ENCODE peak calls at places on chromosomes 13 and 19, in nine cellular contexts. L, K, Z, R, I, V, J, G and X are unnamed samples.

GRCh38 chr13:100611678-100612492 is 23.3 kb upstream of the GGACT start:
- DNase-seq in L (no peak), K (no peak), Z (no peak), R (no peak), I (no peak), V (no peak), J (peak), G (no peak), X (no peak)

GRCh38 chr19:18972301-18972831 is 31.3 kb upstream of the HOMER3 start:
- DNase-seq in L (no peak), K (no peak), Z (no peak), R (no peak), I (no peak), V (no peak), J (no peak), G (peak), X (peak)

GRCh38 chr19:46927893-46928292 is 67.1 kb downstream of the ARHGAP35 start:
- DNase-seq in L (no peak), K (no peak), Z (no peak), R (no peak), I (no peak), V (no peak), J (no peak), G (no peak), X (no peak)

GRCh38 chr19:42655748-42656147 is 61.0 kb upstream of the CEACAM8 start:
- DNase-seq in L (no peak), K (no peak), Z (no peak), R (no peak), I (no peak), V (no peak), J (no peak), G (no peak), X (no peak)

GRCh38 chr19:13281567-13282291 is 131.5 kb downstream of the IER2 start:
- DNase-seq in L (no peak), K (no peak), Z (no peak), R (no peak), I (no peak), V (no peak), J (peak), G (peak), X (no peak)

GRCh38 chr19:17296976-17297375 is 6.2 kb downstream of the ABHD8 start:
- DNase-seq in L (no peak), K (no peak), Z (no peak), R (no peak), I (no peak), V (no peak), J (no peak), G (no peak), X (no peak)

GRCh38 chr13:48533207-48533499 is 273 bp upstream of the RCBTB2 start:
- DNase-seq in L (no peak), K (no peak), Z (no peak), R (no peak), I (no peak), V (no peak), J (no peak), G (peak), X (no peak)

GRCh38 chr19:6761053-6761676 is 6.1 kb downstream of the SH2D3A start:
- DNase-seq in L (no peak), K (no peak), Z (no peak), R (no peak), I (no peak), V (no peak), J (no peak), G (no peak), X (no peak)

GRCh38 chr13:105665284-105665683 is 870.2 kb downstream of the EFNB2 start:
- DNase-seq in L (no peak), K (no peak), Z (no peak), R (no peak), I (no peak), V (no peak), J (no peak), G (no peak), X (no peak)

GRCh38 chr13:30421093-30422055 is 919 bp upstream of the UBE2L5 start:
- DNase-seq in L (peak), K (peak), Z (peak), R (no peak), I (peak), V (peak), J (peak), G (peak), X (peak)

GRCh38 chr13:51689597-51689996 is 105.3 kb downstream of the WDFY2 start:
- DNase-seq in L (no peak), K (no peak), Z (no peak), R (no peak), I (no peak), V (no peak), J (peak), G (no peak), X (no peak)

GRCh38 chr19:18865973-18866799 is 29.8 kb downstream of the CERS1 start:
- DNase-seq in L (peak), K (peak), Z (peak), R (peak), I (peak), V (peak), J (peak), G (peak), X (peak)

GRCh38 chr13:98856983-98857382 is 104.5 kb upstream of the SLC15A1 start:
- DNase-seq in L (peak), K (no peak), Z (no peak), R (no peak), I (no peak), V (no peak), J (no peak), G (no peak), X (no peak)

GRCh38 chr13:23349127-23349897 is 84.2 kb downstream of the SACS start:
- DNase-seq in L (no peak), K (no peak), Z (no peak), R (no peak), I (no peak), V (no peak), J (no peak), G (no peak), X (no peak)

GRCh38 chr13:41459754-41460111 is 2.4 kb downstream of the RGCC start:
- DNase-seq in L (no peak), K (no peak), Z (no peak), R (no peak), I (no peak), V (no peak), J (peak), G (no peak), X (no peak)

GRCh38 chr13:44921931-44922758 is 67.1 kb downstream of the NUFIP1 start:
- DNase-seq in L (peak), K (no peak), Z (no peak), R (peak), I (no peak), V (no peak), J (no peak), G (peak), X (no peak)

GRCh38 chr13:106917673-106918652 is 350.0 kb upstream of the ARGLU1 start:
- DNase-seq in L (peak), K (peak), Z (peak), R (peak), I (peak), V (peak), J (peak), G (peak), X (peak)

GRCh38 chr13:30766957-30767603 is 31.7 kb downstream of the ALOX5AP start:
- DNase-seq in L (no peak), K (no peak), Z (no peak), R (no peak), I (no peak), V (no peak), J (no peak), G (no peak), X (no peak)

GRCh38 chr19:7333198-7334118 is 15.3 kb upstream of the ARHGEF18 start:
- DNase-seq in L (peak), K (peak), Z (no peak), R (no peak), I (no peak), V (no peak), J (no peak), G (no peak), X (no peak)

GRCh38 chr13:22173605-22174004 is 502.7 kb downstream of the FGF9 start:
- DNase-seq in L (no peak), K (no peak), Z (no peak), R (no peak), I (no peak), V (no peak), J (no peak), G (no peak), X (no peak)

GRCh38 chr19:2719910-2720776 is 1.0 kb downstream of the DIRAS1 start:
- DNase-seq in L (peak), K (no peak), Z (peak), R (no peak), I (no peak), V (peak), J (peak), G (peak), X (peak)

GRCh38 chr13:30581582-30581981 is 36.1 kb upstream of the USPL1 start:
- DNase-seq in L (no peak), K (no peak), Z (no peak), R (no peak), I (no peak), V (no peak), J (no peak), G (no peak), X (no peak)

GRCh38 chr19:1244693-1245451 is 3.3 kb downstream of the ATP5F1D start:
- DNase-seq in L (peak), K (peak), Z (peak), R (no peak), I (no peak), V (peak), J (no peak), G (no peak), X (peak)

GRCh38 chr13:111283991-111284390 is 36.5 kb upstream of the TEX29 start:
- DNase-seq in L (no peak), K (no peak), Z (no peak), R (peak), I (no peak), V (no peak), J (no peak), G (no peak), X (no peak)

GRCh38 chr13:19601749-19602725 is 31.4 kb upstream of the MPHOSPH8 start:
- DNase-seq in L (peak), K (peak), Z (peak), R (peak), I (no peak), V (peak), J (no peak), G (peak), X (peak)

GRCh38 chr13:99046851-99047250 is 69.0 kb upstream of the DOCK9 start:
- DNase-seq in L (no peak), K (no peak), Z (no peak), R (no peak), I (no peak), V (no peak), J (no peak), G (no peak), X (no peak)

GRCh38 chr19:58356236-58356970 is 3.1 kb upstream of the A1BG start:
- DNase-seq in L (no peak), K (no peak), Z (no peak), R (no peak), I (no peak), V (peak), J (no peak), G (peak), X (no peak)

GRCh38 chr19:30450101-30450500 is 77.9 kb downstream of the ZNF536 start:
- DNase-seq in L (peak), K (no peak), Z (peak), R (no peak), I (no peak), V (no peak), J (peak), G (no peak), X (no peak)

GRCh38 chr13:92719868-92720267 is 506.7 kb upstream of the GPC6 start:
- DNase-seq in L (no peak), K (no peak), Z (no peak), R (peak), I (no peak), V (no peak), J (no peak), G (no peak), X (no peak)

GRCh38 chr19:14758816-14759215 is 19.5 kb downstream of the ADGRE2 start:
- DNase-seq in L (no peak), K (no peak), Z (no peak), R (no peak), I (no peak), V (no peak), J (no peak), G (no peak), X (no peak)